ENCODE peak calls at places on chromosome 18, in six cellular contexts. M is neural crest cell, Z is fibroblast of mammary gland, O is astrocyte of the cerebellum, N is HFF-Myc, P is sigmoid colon. H is an unnamed sample.

GRCh38 chr18:79275992-79276391 is 119.7 kb upstream of the NFATC1 start:
- DNase-seq in M (no peak), Z (peak), O (no peak), N (no peak), P (no peak), H (peak)

GRCh38 chr18:13245481-13246000 is 27.0 kb downstream of the LDLRAD4 start:
- DNase-seq in M (no peak), Z (no peak), O (no peak), N (no peak), P (no peak), H (no peak)

GRCh38 chr18:34467059-34467458 is 242.3 kb upstream of the NOL4 start:
- DNase-seq in M (no peak), Z (peak), O (peak), N (no peak), P (no peak), H (no peak)

GRCh38 chr18:79979843-79980242 is 8.5 kb downstream of the TXNL4A start:
- DNase-seq in M (no peak), Z (no peak), O (no peak), N (no peak), P (no peak), H (no peak)

GRCh38 chr18:62282188-62282629 is 42.9 kb upstream of the TNFRSF11A start:
- DNase-seq in M (no peak), Z (peak), O (peak), N (peak), P (no peak), H (peak)

GRCh38 chr18:74638210-74638609 is 40.5 kb downstream of the ZNF407 start:
- DNase-seq in M (no peak), Z (no peak), O (no peak), N (no peak), P (no peak), H (no peak)

GRCh38 chr18:79988925-79989361 is 580 bp upstream of the TXNL4A start:
- DNase-seq in M (no peak), Z (peak), O (no peak), N (no peak), P (peak), H (peak)

GRCh38 chr18:31491586-31491985 is 6.4 kb upstream of the DSG2 start:
- DNase-seq in M (no peak), Z (no peak), O (no peak), N (no peak), P (no peak), H (no peak)

GRCh38 chr18:14978962-14979535 is 231.1 kb downstream of the ANKRD30B start:
- DNase-seq in M (no peak), Z (peak), O (no peak), N (no peak), P (no peak), H (no peak)

GRCh38 chr18:12308386-12309100 is 502 bp downstream of the TUBB6 start:
- DNase-seq in M (peak), Z (peak), O (peak), N (no peak), P (peak), H (peak)

GRCh38 chr18:58691256-58691655 is 20.0 kb downstream of the MALT1 start:
- DNase-seq in M (no peak), Z (no peak), O (peak), N (no peak), P (no peak), H (no peak)

GRCh38 chr18:57269756-57270534 is 82.4 kb upstream of the ST8SIA3 start:
- DNase-seq in M (no peak), Z (no peak), O (no peak), N (no peak), P (no peak), H (no peak)

GRCh38 chr18:27211569-27211968 is 26.5 kb upstream of the CHST9 start:
- DNase-seq in M (no peak), Z (no peak), O (no peak), N (no peak), P (no peak), H (no peak)
- TF ChIP-seq CTCF in M (no peak), Z (no peak), O (no peak), N (no peak), P (no peak), H (no peak)

GRCh38 chr18:40293311-40293710 is 1661.7 kb upstream of the PIK3C3 start:
- DNase-seq in M (no peak), Z (peak), O (no peak), N (no peak), P (no peak), H (no peak)
- TF ChIP-seq CTCF in M (peak), Z (peak), O (peak), N (no peak), P (no peak), H (no peak)

GRCh38 chr18:3238742-3239141 is 8.9 kb upstream of the MYL12A start:
- DNase-seq in M (no peak), Z (no peak), O (no peak), N (no peak), P (no peak), H (no peak)
- TF ChIP-seq CTCF in M (no peak), Z (peak), O (peak), N (peak), P (no peak), H (peak)

GRCh38 chr18:49250819-49251388 is 209.5 kb downstream of the DYM start:
- DNase-seq in M (no peak), Z (peak), O (peak), N (no peak), P (no peak), H (peak)
- TF ChIP-seq CTCF in M (peak), Z (peak), O (peak), N (peak), P (no peak), H (peak)

DNA sequence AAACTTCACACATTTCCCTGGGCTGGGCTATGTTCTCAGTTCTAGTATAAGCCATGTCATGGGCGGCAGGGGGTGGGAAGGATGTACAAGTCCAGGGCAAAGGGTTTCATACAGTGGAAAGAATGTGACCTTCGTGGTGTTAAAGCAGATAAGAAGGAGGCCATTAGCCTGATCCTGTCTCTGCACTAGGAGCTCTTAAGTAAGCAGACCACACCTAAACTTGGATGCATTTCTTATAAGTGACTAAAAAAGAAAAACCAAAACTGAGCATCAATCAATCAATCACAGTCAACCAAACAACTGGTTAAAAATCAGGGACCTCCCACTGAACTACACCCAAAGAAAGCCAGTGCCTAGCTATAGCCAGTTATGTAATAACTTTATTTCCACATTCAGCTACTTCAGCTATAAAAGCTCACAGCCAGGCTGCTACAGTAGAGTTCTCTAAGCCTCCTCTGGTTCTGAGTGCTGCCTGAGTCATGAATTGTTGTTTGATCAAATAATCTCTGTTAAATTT is 46.8 kb upstream of the RIOK3 start:
- DNase-seq in M (no peak), Z (no peak), O (no peak), N (no peak), P (no peak), H (peak)
- TF ChIP-seq CTCF in M (no peak), Z (no peak), O (no peak), N (no peak), P (no peak), H (no peak)

DNA sequence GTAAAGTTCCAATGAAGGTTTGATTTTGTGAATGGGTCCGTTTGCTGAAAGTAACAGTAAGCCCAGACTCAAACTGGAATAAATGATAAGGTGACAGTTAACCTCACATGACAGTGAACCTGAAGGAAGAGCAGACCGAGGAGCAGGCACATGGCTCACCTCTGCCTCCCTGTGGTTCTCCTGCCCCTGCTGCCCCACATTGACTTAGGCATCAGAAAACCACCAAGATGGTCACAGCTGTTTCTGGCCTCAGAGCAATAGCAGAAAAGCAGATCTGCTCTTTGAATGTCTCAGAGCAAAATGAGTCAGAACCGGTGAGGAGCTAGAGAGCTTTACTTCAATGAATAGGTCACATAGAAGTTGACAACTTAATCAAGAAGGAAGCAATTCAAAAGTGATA is 487.6 kb downstream of the METTL4 start:
- DNase-seq in M (no peak), Z (no peak), O (no peak), N (no peak), P (no peak), H (no peak)
- TF ChIP-seq CTCF in M (peak), Z (no peak), O (peak), N (peak), P (no peak), H (peak)